ENCODE peak calls at places on chromosome 20, in eight cellular contexts. I, D, E, H, W, T, A and L are unnamed samples.

GRCh38 chr20:38211200-38212097 is 46.4 kb upstream of the TGM2 start:
- DNase-seq in E (peak), H (no peak), D (no peak), A (no peak), W (no peak), T (peak), I (no peak), L (no peak)

GRCh38 chr20:58567437-58567836 is 52.2 kb upstream of the APCDD1L start:
- DNase-seq in I (no peak), H (no peak), A (no peak), W (no peak), E (no peak), D (no peak), T (no peak), L (no peak)

GRCh38 chr20:33251496-33251895 is 15.7 kb downstream of the BPIFA1 start:
- DNase-seq in I (no peak), E (no peak), A (no peak), W (no peak), D (no peak), H (no peak), T (no peak), L (no peak)

GRCh38 chr20:25390538-25391528 is at the start of gene ABHD12:
- DNase-seq in A (peak), I (peak), W (peak), H (peak), D (peak), T (peak), E (peak), L (peak)

GRCh38 chr20:49775229-49775693 is 37.4 kb upstream of the SLC9A8 start:
- DNase-seq in E (peak), A (peak), W (peak), I (peak), H (no peak), D (peak), T (no peak), L (no peak)

GRCh38 chr20:32116079-32116521 is 6.6 kb downstream of the TM9SF4 start:
- DNase-seq in H (no peak), A (no peak), D (no peak), T (peak), E (peak), I (no peak), W (peak), L (no peak)

GRCh38 chr20:62741701-62742491 is 33.3 kb downstream of the NTSR1 start:
- DNase-seq in I (no peak), H (no peak), A (no peak), D (no peak), E (no peak), T (peak), W (no peak), L (no peak)

GRCh38 chr20:61875221-61875885 is 190.3 kb downstream of the TAF4 start:
- DNase-seq in I (no peak), D (no peak), T (no peak), H (no peak), A (no peak), W (no peak), E (no peak), L (no peak)

GRCh38 chr20:48886189-48886588 is 35.3 kb upstream of the ARFGEF2 start:
- DNase-seq in A (no peak), T (no peak), E (no peak), W (no peak), H (no peak), D (no peak), I (no peak), L (no peak)

GRCh38 chr20:53872081-53872541 is 198.3 kb downstream of the BCAS1 start:
- DNase-seq in H (no peak), E (peak), T (no peak), D (no peak), A (peak), I (no peak), W (no peak), L (no peak)

GRCh38 chr20:62963614-62964397 is 11.3 kb downstream of the SLC17A9 start:
- DNase-seq in T (no peak), W (no peak), D (no peak), H (no peak), A (no peak), I (no peak), E (no peak), L (no peak)

GRCh38 chr20:56181593-56181992 is 66.9 kb upstream of the MC3R start:
- DNase-seq in A (no peak), H (no peak), E (no peak), D (no peak), W (no peak), I (no peak), T (no peak), L (no peak)

GRCh38 chr20:37330316-37330715 is 15.6 kb upstream of the SRC start:
- DNase-seq in H (no peak), E (no peak), D (no peak), A (no peak), T (no peak), W (no peak), I (no peak), L (no peak)

GRCh38 chr20:57209413-57209812 is 57.0 kb downstream of the BMP7 start:
- DNase-seq in I (no peak), W (no peak), T (no peak), H (no peak), E (no peak), D (no peak), A (no peak), L (no peak)

GRCh38 chr20:5991623-5992441 is 41.4 kb downstream of the MCM8 start:
- DNase-seq in T (no peak), H (no peak), A (no peak), E (peak), W (peak), I (no peak), D (peak), L (no peak)

GRCh38 chr20:24953621-24954133 is 4.6 kb downstream of the CST7 start:
- DNase-seq in H (no peak), D (no peak), W (no peak), E (no peak), A (no peak), I (no peak), T (peak), L (no peak)

GRCh38 chr20:48186447-48186846 is 401.2 kb upstream of the SULF2 start:
- DNase-seq in E (no peak), A (no peak), I (no peak), D (no peak), T (no peak), W (peak), H (no peak), L (no peak)

GRCh38 chr20:34110025-34111013 is 1.7 kb downstream of the EIF2S2 start:
- DNase-seq in T (no peak), E (peak), A (peak), I (no peak), H (peak), D (no peak), W (peak), L (no peak)

GRCh38 chr20:52312131-52312729 is 120.7 kb upstream of the ZFP64 start:
- DNase-seq in D (no peak), H (peak), I (peak), T (no peak), A (peak), E (peak), W (peak), L (no peak)

GRCh38 chr20:10647471-10647870 is 26.3 kb downstream of the JAG1 start:
- DNase-seq in I (no peak), D (no peak), T (peak), H (no peak), W (peak), A (no peak), E (no peak), L (no peak)

GRCh38 chr20:17542481-17542880 is 11.3 kb upstream of the BFSP1 start:
- DNase-seq in W (no peak), A (peak), T (no peak), I (no peak), E (no peak), D (no peak), H (no peak), L (no peak)

DNA sequence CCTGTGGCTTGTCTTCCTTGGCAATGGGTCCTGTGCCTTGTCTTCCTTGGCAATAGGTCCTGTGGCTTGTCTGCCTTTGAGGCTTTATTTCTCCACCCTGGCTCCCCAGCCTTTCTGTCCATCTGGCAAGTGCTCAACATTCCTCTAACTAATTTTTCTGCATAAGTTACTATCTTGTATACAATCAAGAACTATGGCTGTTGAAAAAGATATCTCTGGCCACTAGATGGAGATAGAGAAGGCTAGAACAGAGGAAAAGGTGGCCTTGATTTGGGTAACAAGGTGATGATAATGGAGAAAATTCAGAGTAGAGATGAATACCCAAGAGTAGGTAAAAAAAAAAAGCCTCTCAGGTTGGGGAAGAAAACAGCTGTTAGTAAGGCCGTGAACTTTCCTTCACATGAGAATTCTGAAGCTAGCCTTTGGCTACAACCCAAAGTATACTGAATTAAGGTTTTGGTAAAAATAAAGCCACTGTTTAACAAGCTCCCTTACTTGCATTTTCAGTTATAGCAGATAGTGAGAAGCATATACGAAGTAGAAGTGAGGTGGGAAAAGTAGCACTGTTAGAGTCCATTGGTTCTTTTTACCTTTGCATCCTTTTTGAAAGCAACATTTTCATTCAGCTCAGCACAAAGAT is 505.0 kb downstream of the DOK5 start:
- DNase-seq in W (peak), T (no peak), H (peak), D (no peak), I (no peak), A (no peak), E (no peak), L (no peak)
- TF ChIP-seq CTCF in W (peak), T (no peak), H (peak), D (no peak), I (no peak), A (no peak), E (no peak), L (no peak)

GRCh38 chr20:51249215-51249614 is 226.3 kb upstream of the KCNG1 start:
- DNase-seq in A (no peak), D (no peak), H (no peak), W (no peak), E (peak), I (no peak), T (no peak), L (no peak)
- TF ChIP-seq CTCF in A (no peak), D (no peak), H (no peak), W (no peak), E (no peak), I (no peak), T (no peak), L (no peak)

GRCh38 chr20:11876555-11876954 is 41.1 kb upstream of the BTBD3 start:
- DNase-seq in W (no peak), I (no peak), H (no peak), E (no peak), D (no peak), A (no peak), T (no peak), L (no peak)
- TF ChIP-seq CTCF in W (no peak), I (no peak), H (no peak), E (no peak), D (no peak), A (no peak), T (no peak), L (no peak)

GRCh38 chr20:4567172-4567571 is 154.5 kb upstream of the PRND start:
- DNase-seq in W (no peak), T (no peak), I (no peak), E (no peak), D (no peak), A (no peak), H (no peak), L (no peak)

GRCh38 chr20:4568560-4568959 is 153.1 kb upstream of the PRND start:
- DNase-seq in T (no peak), A (no peak), I (no peak), W (no peak), H (no peak), E (no peak), D (no peak), L (no peak)

GRCh38 chr20:4569882-4570281 is 151.8 kb upstream of the PRND start:
- DNase-seq in A (no peak), H (no peak), W (no peak), I (no peak), E (no peak), T (no peak), D (no peak), L (no peak)

GRCh38 chr20:4571759-4572531 is 149.8 kb upstream of the PRND start:
- DNase-seq in D (no peak), W (peak), H (no peak), T (no peak), I (no peak), A (no peak), E (peak), L (no peak)

GRCh38 chr20:4569092-4569491 is 152.6 kb upstream of the PRND start:
- DNase-seq in W (no peak), A (no peak), H (no peak), E (no peak), D (no peak), I (no peak), T (no peak), L (no peak)
- TF ChIP-seq CTCF in W (peak), A (peak), H (no peak), E (no peak), D (no peak), I (no peak), T (no peak), L (no peak)